ENCODE peak calls at places on chromosomes 11 and 22, in four cellular contexts. L is HuH-7, S is lung, O is AG20443. E is an unnamed sample.

GRCh38 chr11:102762414-102762813 is 18.0 kb downstream of the MMP10 start:
- DNase-seq in O (peak; percentile 48), L (no peak), S (no peak), E (peak; percentile 63)

GRCh38 chr11:115912484-115912945 is 408.3 kb upstream of the CADM1 start:
- DNase-seq in S (no peak), O (no peak), L (no peak), E (no peak)

GRCh38 chr22:37187891-37188761 is at the start of gene C1QTNF6:
- DNase-seq in L (no peak), S (no peak), O (peak; percentile 55), E (peak; percentile 41)

GRCh38 chr22:39362932-39363331 is 13.1 kb downstream of the SYNGR1 start:
- DNase-seq in O (no peak), L (no peak), S (no peak), E (peak; percentile 44)

GRCh38 chr22:45163074-45163416 is 680 bp upstream of the NUP50 start:
- DNase-seq in S (no peak), L (peak; percentile 29), O (peak; percentile 37), E (peak; percentile 81)

GRCh38 chr11:69316941-69317340 is 23.0 kb downstream of the MYEOV start:
- DNase-seq in L (no peak), O (no peak), S (no peak), E (no peak)

GRCh38 chr22:48436201-48436931 is 1391.3 kb downstream of the BRD1 start:
- DNase-seq in O (no peak), S (no peak), L (no peak), E (peak; percentile 68)

GRCh38 chr11:65833297-65834030 is at the start of gene SNX32:
- DNase-seq in L (peak; percentile 85), S (peak; percentile 96), O (peak; percentile 99), E (peak; percentile 99)

GRCh38 chr11:104614117-104614716 is 284.0 kb downstream of the CASP12 start:
- DNase-seq in O (no peak), L (no peak), S (no peak), E (no peak)

GRCh38 chr22:28894320-28894719 is 10.9 kb downstream of the ZNRF3 start:
- DNase-seq in S (no peak), L (no peak), O (no peak), E (no peak)

GRCh38 chr11:43632171-43632570 is 48.4 kb upstream of the HSD17B12 start:
- DNase-seq in L (no peak), O (peak; percentile 17), S (no peak), E (no peak)

GRCh38 chr22:31477329-31477728 is 12.3 kb downstream of the EIF4ENIF1 start:
- DNase-seq in O (no peak), L (no peak), S (no peak), E (no peak)

GRCh38 chr11:10581481-10582019 is 13.1 kb upstream of the LYVE1 start:
- DNase-seq in S (peak; percentile 48), O (peak; percentile 24), L (no peak), E (no peak)

GRCh38 chr11:106983251-106983650 is 35.0 kb downstream of the GUCY1A2 start:
- DNase-seq in L (no peak), O (no peak), S (no peak), E (no peak)

GRCh38 chr11:60625262-60625661 is 74.2 kb upstream of the MS4A8 start:
- DNase-seq in O (peak; percentile 15), S (no peak), L (no peak), E (no peak)

GRCh38 chr11:9530901-9531625 is 42.4 kb upstream of the WEE1 start:
- DNase-seq in S (no peak), L (no peak), O (no peak), E (peak; percentile 58)

GRCh38 chr11:132898676-132899075 is 633.6 kb downstream of the OPCML start:
- DNase-seq in O (no peak), L (no peak), S (no peak), E (no peak)

GRCh38 chr22:19565921-19566598 is 41.9 kb upstream of the CLDN5 start:
- DNase-seq in O (no peak), S (no peak), L (no peak), E (no peak)

GRCh38 chr11:68868221-68868620 is 26.5 kb upstream of the CPT1A start:
- DNase-seq in O (no peak), L (no peak), S (no peak), E (no peak)

GRCh38 chr11:120172054-120172881 is 34.4 kb upstream of the TRIM29 start:
- DNase-seq in L (peak; percentile 84), S (peak; percentile 59), O (peak; percentile 89), E (peak; percentile 97)

GRCh38 chr22:37275622-37276021 is 6.7 kb upstream of the CYTH4 start:
- DNase-seq in S (no peak), L (no peak), O (no peak), E (no peak)

GRCh38 chr11:83070044-83070877 is 1.4 kb downstream of the RAB30 start:
- DNase-seq in S (peak; percentile 41), O (peak; percentile 69), L (no peak), E (peak; percentile 72)

GRCh38 chr11:4636136-4636535 is 1.1 kb upstream of the OR51D1 start:
- DNase-seq in O (no peak), L (no peak), S (no peak), E (no peak)

GRCh38 chr11:116357769-116358544 is 414.8 kb downstream of the BUD13 start:
- DNase-seq in O (no peak), S (no peak), L (peak; percentile 39), E (no peak)

GRCh38 chr11:83818349-83818748 is 532.2 kb upstream of the CCDC90B start:
- DNase-seq in S (no peak), O (no peak), L (no peak), E (no peak)

E was measured in osteoblast.